ENCODE peak calls at places on chromosome 9, in eight cellular contexts. M is GM20000; H is body of pancreas; Z is CD8-positive, alpha-beta T cell; I is AG09319; P is pancreas; Q is astrocyte of the cerebellum; J is tibial nerve. S is an unnamed sample.

GRCh38 chr9:132235125-132235524 is 73.3 kb downstream of the NTNG2 start:
- DNase-seq in Z (no peak), P (no peak), J (no peak), I (no peak), M (no peak), Q (no peak), H (no peak), S (no peak)

GRCh38 chr9:134234001-134234660 is 69.8 kb upstream of the RNU6ATAC start:
- DNase-seq in M (no peak), H (no peak), Q (no peak), J (no peak), P (no peak), I (no peak), Z (no peak), S (no peak)

GRCh38 chr9:37801287-37801850 is 772 bp downstream of the DCAF10 start:
- DNase-seq in Q (no peak), H (peak; percentile 37), Z (peak; percentile 25), P (peak; percentile 43), M (no peak), J (no peak), I (no peak), S (no peak)

GRCh38 chr9:136160321-136160938 is 41.8 kb upstream of the TMEM250 start:
- DNase-seq in Q (no peak), Z (no peak), M (no peak), J (no peak), I (no peak), H (no peak), P (no peak), S (no peak)

GRCh38 chr9:36008774-36009300 is 27.9 kb upstream of the RECK start:
- DNase-seq in Q (peak; percentile 24), H (peak; percentile 69), Z (peak; percentile 61), M (peak; percentile 82), P (peak; percentile 34), I (peak; percentile 48), J (peak; percentile 25), S (no peak)

GRCh38 chr9:71609453-71609840 is 158.9 kb downstream of the CEMIP2 start:
- DNase-seq in J (no peak), Z (no peak), H (no peak), M (no peak), P (no peak), I (no peak), Q (no peak), S (no peak)

GRCh38 chr9:83572524-83572923 is 34.3 kb upstream of the FRMD3 start:
- DNase-seq in H (no peak), Z (no peak), M (no peak), P (no peak), I (peak; percentile 4), J (no peak), Q (peak; percentile 85), S (peak; percentile 38)

GRCh38 chr9:92171822-92172221 is 56.6 kb upstream of the SPTLC1 start:
- DNase-seq in J (no peak), I (no peak), H (no peak), Q (no peak), M (no peak), P (no peak), Z (no peak), S (no peak)

GRCh38 chr9:76159288-76159926 is 234.8 kb downstream of the RFK start:
- DNase-seq in H (no peak), I (no peak), Z (no peak), P (no peak), Q (no peak), J (no peak), M (no peak), S (peak; percentile 28)

GRCh38 chr9:87381050-87381711 is 116.5 kb upstream of the DAPK1 start:
- DNase-seq in I (peak; percentile 63), J (no peak), M (no peak), Z (no peak), H (no peak), Q (peak; percentile 63), P (no peak), S (no peak)

GRCh38 chr9:136485049-136485647 is 2.3 kb upstream of the SEC16A start:
- DNase-seq in H (peak; percentile 88), J (peak; percentile 74), Z (peak; percentile 85), I (peak; percentile 41), M (peak; percentile 80), P (peak; percentile 86), Q (peak; percentile 42), S (no peak)

GRCh38 chr9:2809692-2810423 is 34.0 kb downstream of the PUM3 start:
- DNase-seq in Z (no peak), M (no peak), P (no peak), I (peak; percentile 89), H (no peak), Q (peak; percentile 81), J (no peak), S (peak; percentile 52)

GRCh38 chr9:82970359-82970758 is 92.6 kb downstream of the RASEF start:
- DNase-seq in J (no peak), M (no peak), H (no peak), Q (no peak), I (no peak), P (no peak), Z (no peak), S (no peak)

GRCh38 chr9:80285325-80285724 is 713.6 kb downstream of the TLE4 start:
- DNase-seq in I (no peak), M (no peak), Q (peak; percentile 16), P (no peak), Z (no peak), J (no peak), H (no peak), S (no peak)
- TF ChIP-seq CTCF in I (peak; percentile 20), M (no peak), Q (peak; percentile 38), P (no peak), Z (no peak), J (no peak), H (no peak), S (peak; percentile 23)

GRCh38 chr9:929719-930118 is 46.7 kb upstream of the DMRT3 start:
- DNase-seq in H (no peak), Q (no peak), P (no peak), J (no peak), I (no peak), Z (no peak), M (no peak), S (no peak)

GRCh38 chr9:926976-927375 is 49.5 kb upstream of the DMRT3 start:
- DNase-seq in H (no peak), P (no peak), Q (no peak), I (no peak), M (no peak), J (no peak), Z (no peak), S (no peak)

GRCh38 chr9:933356-933755 is 43.1 kb upstream of the DMRT3 start:
- DNase-seq in Z (no peak), M (no peak), P (no peak), J (no peak), H (no peak), Q (no peak), I (no peak), S (no peak)

GRCh38 chr9:922731-923130 is 53.7 kb upstream of the DMRT3 start:
- DNase-seq in P (no peak), Z (no peak), Q (no peak), M (no peak), H (no peak), I (no peak), J (no peak), S (no peak)

GRCh38 chr9:928363-929042 is 48.0 kb upstream of the DMRT3 start:
- DNase-seq in Z (no peak), J (no peak), P (peak; percentile 15), H (peak; percentile 15), Q (no peak), M (peak; percentile 32), I (no peak), S (peak; percentile 23)
- TF ChIP-seq CTCF in Z (peak; percentile 37), J (peak; percentile 10), P (peak; percentile 37), H (peak; percentile 19), Q (peak; percentile 43), M (peak; percentile 13), I (peak; percentile 34), S (peak; percentile 75)

DNA sequence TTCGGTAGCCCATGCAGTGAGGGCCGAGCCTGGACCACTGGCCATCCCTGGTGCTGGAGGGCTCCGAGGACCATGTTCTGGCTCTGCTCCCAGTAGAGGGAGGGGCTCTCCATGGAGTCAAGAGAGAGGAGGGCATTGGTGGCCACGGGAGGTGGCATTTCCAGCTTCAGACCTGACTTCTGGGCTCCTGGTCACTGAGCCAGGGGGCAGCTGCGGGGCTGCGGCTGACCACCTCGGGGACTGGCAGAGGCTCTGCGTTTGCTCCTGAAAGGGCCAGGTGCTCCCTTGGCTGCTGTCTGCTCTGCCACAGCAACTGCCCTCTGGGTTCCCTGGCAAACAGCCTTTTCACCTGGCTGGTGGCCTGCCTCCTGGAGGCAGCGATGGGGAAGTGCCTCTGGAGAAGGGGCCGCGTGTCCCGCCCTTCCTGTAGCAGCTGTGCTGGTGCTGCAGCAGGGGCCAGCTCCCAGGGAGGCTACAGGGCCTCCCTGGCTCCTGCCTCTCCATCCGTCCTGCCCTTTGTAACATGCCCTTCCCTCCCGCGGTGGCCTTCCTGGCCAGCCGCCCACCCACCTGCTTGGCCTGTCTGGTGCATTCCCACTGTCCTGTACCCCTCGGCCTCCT is 144.6 kb downstream of the CACNA1B start:
- DNase-seq in M (no peak), P (peak; percentile 64), Z (no peak), H (peak; percentile 55), I (no peak), Q (no peak), J (no peak), S (no peak)
- TF ChIP-seq CTCF in M (no peak), P (peak; percentile 35), Z (no peak), H (peak; percentile 28), I (no peak), Q (no peak), J (no peak), S (peak; percentile 33)

DNA sequence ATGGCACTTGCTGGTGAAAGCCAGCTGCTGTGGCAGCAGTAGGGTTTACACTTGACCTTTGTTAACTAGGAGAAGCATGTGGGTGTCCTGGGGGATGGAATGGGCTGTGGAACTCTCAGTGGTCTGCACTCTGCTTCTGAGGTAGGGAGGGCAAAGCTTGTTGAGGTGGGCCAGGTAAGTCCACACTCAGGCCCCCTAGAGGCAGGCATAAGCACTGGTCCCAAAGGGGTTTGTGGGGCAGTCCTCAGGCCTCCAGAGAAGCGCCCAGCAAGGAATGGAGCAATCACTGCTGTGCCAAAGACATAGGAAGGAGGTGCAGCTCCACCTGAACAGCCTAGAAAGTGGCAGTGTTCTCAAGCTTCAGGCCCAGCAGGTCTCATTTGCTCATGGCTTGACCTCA is 34.7 kb downstream of the INSL4 start:
- DNase-seq in J (no peak), M (no peak), Z (no peak), P (no peak), H (no peak), I (no peak), Q (no peak), S (no peak)
- TF ChIP-seq CTCF in J (no peak), M (peak; percentile 14), Z (no peak), P (no peak), H (no peak), I (no peak), Q (no peak), S (no peak)

DNA sequence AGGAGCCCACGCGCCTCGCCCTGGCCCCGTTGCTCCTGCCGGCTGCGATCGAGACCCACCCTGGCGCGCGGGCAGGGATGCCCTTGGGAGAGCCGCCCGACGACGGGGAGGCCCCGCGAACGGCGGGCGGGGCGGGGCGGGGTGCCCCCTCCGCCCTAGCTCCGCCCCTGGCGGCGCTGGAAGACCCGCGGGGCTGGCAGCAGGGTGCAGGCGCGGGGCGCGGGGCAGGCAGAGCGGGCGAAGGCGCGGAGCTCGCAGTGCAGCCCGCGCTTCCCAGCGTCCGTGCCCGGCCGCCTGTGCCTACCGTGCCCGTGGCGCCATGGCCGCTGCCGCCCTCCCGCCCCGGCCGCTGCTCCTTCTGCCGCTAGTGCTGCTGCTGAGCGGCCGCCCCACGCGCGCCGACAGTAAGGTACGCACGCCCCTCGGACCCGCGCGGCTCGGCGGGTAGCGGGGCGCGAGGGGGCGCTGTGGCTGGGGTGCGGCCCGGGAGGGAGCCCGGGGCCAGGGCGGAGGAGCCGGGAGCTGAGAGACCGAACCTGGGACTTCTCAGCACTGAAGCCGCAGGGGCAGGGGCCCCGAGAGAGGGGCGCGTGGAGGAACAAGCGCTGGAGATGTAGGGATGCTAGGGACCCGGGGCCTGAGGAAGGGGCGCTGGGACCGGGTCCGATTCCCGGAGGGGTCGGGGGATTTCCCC is at the start of gene OLFML2A:
- DNase-seq in M (peak; percentile 62), Q (no peak), Z (no peak), I (no peak), J (no peak), P (peak; percentile 35), H (no peak), S (no peak)
- TF ChIP-seq CTCF in M (peak; percentile 70), Q (peak; percentile 33), Z (no peak), I (peak; percentile 2), J (peak; percentile 23), P (no peak), H (peak; percentile 27), S (peak; percentile 5)